ENCODE peak calls at places on chromosomes 16 and 17, in eight cellular contexts. T is mesothelial cell of epicardium, Z is T-cell, C is fibroblast of lung, P is breast epithelium, W is kidney glomerular epithelial cell, K is lower lobe of right lung, Q is tibial artery. E is an unnamed sample.

GRCh38 chr17:12765544-12765943 is 23.8 kb upstream of the ARHGAP44 start:
- DNase-seq in T (no peak), Z (no peak), C (peak), P (no peak), W (peak), K (no peak), Q (peak), E (no peak)

GRCh38 chr17:21303441-21304065 is 19.0 kb downstream of the MAP2K3 start:
- DNase-seq in T (no peak), Z (no peak), C (no peak), P (no peak), W (no peak), K (peak), Q (peak), E (no peak)

GRCh38 chr17:38730526-38731379 is 612 bp downstream of the CISD3 start:
- DNase-seq in T (no peak), Z (no peak), C (peak), P (no peak), W (peak), K (peak), Q (peak), E (peak)

GRCh38 chr17:46744441-46744840 is 74.1 kb downstream of the WNT3 start:
- DNase-seq in T (no peak), Z (no peak), C (no peak), P (no peak), W (no peak), K (no peak), Q (no peak), E (no peak)

GRCh38 chr17:7241047-7241733 is 1.1 kb downstream of the GABARAP start:
- DNase-seq in T (no peak), Z (no peak), C (no peak), P (no peak), W (no peak), K (no peak), Q (no peak), E (no peak)

GRCh38 chr17:16287563-16288027 is 65.7 kb downstream of the CENPV start:
- DNase-seq in T (no peak), Z (no peak), C (peak), P (no peak), W (peak), K (no peak), Q (no peak), E (no peak)

GRCh38 chr17:21075739-21076085 is 32.9 kb upstream of the USP22 start:
- DNase-seq in T (no peak), Z (no peak), C (no peak), P (no peak), W (no peak), K (no peak), Q (no peak), E (no peak)

GRCh38 chr17:2214887-2215615 is 88.5 kb downstream of the SMG6 start:
- DNase-seq in T (no peak), Z (no peak), C (peak), P (no peak), W (no peak), K (no peak), Q (no peak), E (no peak)

GRCh38 chr17:58232707-58233156 is 5.7 kb upstream of the LPO start:
- DNase-seq in T (no peak), Z (no peak), C (peak), P (no peak), W (peak), K (peak), Q (no peak), E (no peak)

GRCh38 chr16:48596326-48596725 is 13.7 kb downstream of the N4BP1 start:
- DNase-seq in T (no peak), Z (no peak), C (peak), P (no peak), W (no peak), K (no peak), Q (no peak), E (no peak)

GRCh38 chr17:8366231-8366630 is 10.3 kb downstream of the KRABD2 start:
- DNase-seq in T (no peak), Z (no peak), C (peak), P (no peak), W (peak), K (no peak), Q (no peak), E (no peak)

GRCh38 chr16:12837344-12837743 is 33.7 kb upstream of the CPPED1 start:
- DNase-seq in T (no peak), Z (no peak), C (no peak), P (no peak), W (no peak), K (no peak), Q (no peak), E (no peak)

GRCh38 chr16:79561729-79562128 is 38.8 kb downstream of the MAF start:
- DNase-seq in T (no peak), Z (no peak), C (no peak), P (no peak), W (no peak), K (no peak), Q (no peak), E (no peak)

GRCh38 chr16:77383606-77384187 is 51.1 kb downstream of the ADAMTS18 start:
- DNase-seq in T (no peak), Z (no peak), C (no peak), P (no peak), W (no peak), K (no peak), Q (no peak), E (no peak)

GRCh38 chr17:45908460-45908859 is 14.1 kb downstream of the MAPT start:
- DNase-seq in T (no peak), Z (no peak), C (no peak), P (no peak), W (no peak), K (no peak), Q (no peak), E (no peak)

GRCh38 chr17:32223703-32224102 is 41.9 kb upstream of the RHBDL3 start:
- DNase-seq in T (no peak), Z (no peak), C (no peak), P (no peak), W (no peak), K (no peak), Q (no peak), E (no peak)